ENCODE peak calls at places on chromosomes 1 and 21, in four cellular contexts. P, G, C and U are unnamed samples.

GRCh38 chr1:223726380-223727001 is 14.2 kb downstream of the CAPN2 start:
- DNase-seq in P (peak; percentile 79), G (no peak), C (peak; percentile 49), U (peak; percentile 74)

GRCh38 chr1:2987773-2988172 is 33.5 kb upstream of the ACTRT2 start:
- DNase-seq in G (no peak), P (no peak), C (no peak), U (no peak)

GRCh38 chr1:236150972-236151371 is 8.6 kb downstream of the GPR137B start:
- DNase-seq in C (no peak), P (no peak), G (no peak), U (no peak)

GRCh38 chr1:118907466-118907865 is 80.7 kb downstream of the TBX15 start:
- DNase-seq in P (no peak), G (no peak), C (no peak), U (no peak)

GRCh38 chr1:76292418-76293184 is 218.1 kb downstream of the ST6GALNAC3 start:
- DNase-seq in C (no peak), P (no peak), G (no peak), U (peak; percentile 86)

GRCh38 chr1:26578167-26578566 is 48.6 kb downstream of the RPS6KA1 start:
- DNase-seq in P (no peak), C (no peak), G (no peak), U (no peak)

GRCh38 chr1:24337455-24337854 is 18.3 kb downstream of the GRHL3 start:
- DNase-seq in C (no peak), G (no peak), P (no peak), U (no peak)

GRCh38 chr1:35936828-35937227 is 5.9 kb downstream of the AGO3 start:
- DNase-seq in G (no peak), C (no peak), P (no peak), U (no peak)

GRCh38 chr1:23246274-23246673 is 29.0 kb upstream of the HTR1D start:
- DNase-seq in G (no peak), C (no peak), P (no peak), U (no peak)

GRCh38 chr1:61079898-61080336 is 2.4 kb upstream of the NFIA start:
- DNase-seq in P (no peak), G (peak; percentile 93), C (peak; percentile 85), U (no peak)

GRCh38 chr1:55868026-55868425 is 652.9 kb upstream of the USP24 start:
- DNase-seq in P (no peak), C (no peak), G (no peak), U (no peak)

GRCh38 chr1:47181955-47182680 is 7.7 kb downstream of the PDZK1IP1 start:
- DNase-seq in P (no peak), C (no peak), G (no peak), U (peak; percentile 96)

GRCh38 chr1:109937738-109938137 is 27.1 kb downstream of the CSF1 start:
- DNase-seq in P (no peak), G (no peak), C (no peak), U (no peak)

GRCh38 chr1:38297246-38297645 is 250.7 kb upstream of the POU3F1 start:
- DNase-seq in P (no peak), C (no peak), G (no peak), U (no peak)

GRCh38 chr1:159439422-159439821 is at the start of gene OR10J1:
- DNase-seq in C (no peak), G (no peak), P (no peak), U (no peak)

GRCh38 chr1:28243685-28244439 is 7.9 kb downstream of the ATP5IF1 start:
- DNase-seq in P (no peak), C (no peak), G (no peak), U (peak; percentile 79)

GRCh38 chr21:34795152-34796141 is 126.7 kb downstream of the CLIC6 start:
- DNase-seq in C (no peak), G (no peak), P (no peak), U (peak; percentile 52)

GRCh38 chr1:5661196-5662130 is 330.8 kb downstream of the NPHP4 start:
- DNase-seq in C (no peak), G (no peak), P (no peak), U (no peak)

GRCh38 chr1:172719694-172720138 is 60.8 kb downstream of the FASLG start:
- DNase-seq in P (no peak), C (peak; percentile 51), G (peak; percentile 12), U (peak; percentile 30)

GRCh38 chr1:35573198-35573775 is at the start of gene TFAP2E:
- DNase-seq in P (no peak), C (no peak), G (no peak), U (no peak)

GRCh38 chr1:116433283-116434257 is 60.5 kb downstream of the ATP1A1 start:
- DNase-seq in C (no peak), P (no peak), G (no peak), U (no peak)

GRCh38 chr1:22471078-22471477 is 19.4 kb downstream of the ZBTB40 start:
- DNase-seq in C (no peak), P (no peak), G (no peak), U (no peak)

GRCh38 chr1:2517966-2518365 is 8.4 kb downstream of the PANK4 start:
- DNase-seq in P (no peak), C (no peak), G (no peak), U (no peak)

GRCh38 chr1:62423580-62424242 is 13.1 kb upstream of the USP1 start:
- DNase-seq in G (no peak), P (no peak), C (no peak), U (no peak)

GRCh38 chr1:185674201-185674600 is 60.0 kb upstream of the HMCN1 start:
- DNase-seq in G (no peak), C (no peak), P (no peak), U (no peak)

GRCh38 chr1:201436461-201436860 is 14.9 kb upstream of the TNNI1 start:
- DNase-seq in P (no peak), C (no peak), G (no peak), U (no peak)

GRCh38 chr1:2226525-2227340 is 1.4 kb upstream of the SKI start:
- DNase-seq in P (no peak), C (no peak), G (no peak), U (no peak)

GRCh38 chr1:65002508-65003315 is 36.4 kb upstream of the JAK1 start:
- DNase-seq in G (no peak), P (peak; percentile 50), C (peak; percentile 76), U (no peak)